ENCODE peak calls at places on chromosome 14, in five cellular contexts. B is bronchial epithelial cell; V is stimulated activated naive B cell treated with anti-CD40 and anti-IgM and Interleukin-4, amounts not matched to agents 10 μg/mL and 1 μg/mL and 100 μg/mL, for 72 hours; A is activated T-helper 2 cell treated with anti-CD3 and anti-CD28 coated beads, Interferon-gamma antibody, Interleukin-2, Interleukin-4, amounts not matched to agents 10 μg/mL and 5 μg/mL and 100 μg/mL, durations not matched to agents 14 hours and 24 hours and 36 hours; K is iPS-NIHi11. H is an unnamed sample.

GRCh38 chr14:98955036-98955740 is 316.8 kb downstream of the BCL11B start:
- DNase-seq in V (no peak), A (no peak), B (no peak), K (no peak), H (no peak)

GRCh38 chr14:54625158-54625557 is 58.2 kb downstream of the SAMD4A start:
- DNase-seq in B (peak), V (no peak), K (no peak), A (no peak), H (no peak)

GRCh38 chr14:91396959-91397815 is 20.4 kb downstream of the CCDC88C start:
- DNase-seq in A (peak), K (no peak), V (peak), B (peak), H (no peak)

GRCh38 chr14:91357731-91358319 is 59.8 kb downstream of the CCDC88C start:
- DNase-seq in A (no peak), K (no peak), B (no peak), V (no peak), H (no peak)

GRCh38 chr14:58882577-58883018 is 244.8 kb downstream of the DACT1 start:
- DNase-seq in A (no peak), V (no peak), K (no peak), B (no peak), H (no peak)

GRCh38 chr14:89477391-89477790 is 60.4 kb upstream of the FOXN3 start:
- DNase-seq in K (no peak), B (no peak), V (no peak), A (no peak), H (no peak)

GRCh38 chr14:21184252-21184651 is 28.4 kb upstream of the OR5AU1 start:
- DNase-seq in B (no peak), V (no peak), K (no peak), A (no peak), H (no peak)

GRCh38 chr14:21071225-21072041 is 1.3 kb downstream of the ARHGEF40 start:
- DNase-seq in A (peak), B (peak), V (peak), K (peak), H (peak)

GRCh38 chr14:81247271-81247766 is 26.6 kb upstream of the GTF2A1 start:
- DNase-seq in B (no peak), V (no peak), K (no peak), A (no peak), H (no peak)

GRCh38 chr14:69483765-69484443 is 624 bp upstream of the PLEKHD1 start:
- DNase-seq in V (no peak), B (no peak), K (peak), A (no peak), H (no peak)

GRCh38 chr14:77582511-77582910 is 33.9 kb downstream of the SPTLC2 start:
- DNase-seq in A (no peak), K (no peak), V (no peak), B (no peak), H (no peak)

H was measured in hypothalamus.